ENCODE peak calls at places on chromosome 7, in six cellular contexts. D, L, U, P, O and G are unnamed samples. For H3K4me1, the result is how much of the 10 kb centered on the place peaks cover.

GRCh38 chr7:112594397-112594796 is 113.6 kb downstream of the LSMEM1 start:
- DNase-seq in D (no peak), L (no peak), U (no peak), P (peak), O (peak), G (no peak)

GRCh38 chr7:9240016-9240415 is 806.6 kb downstream of the NXPH1 start:
- DNase-seq in D (no peak), L (no peak), U (no peak), P (no peak), O (peak), G (no peak)

GRCh38 chr7:158272091-158272490 is 315.5 kb downstream of the PTPRN2 start:
- DNase-seq in D (no peak), L (no peak), U (no peak), P (no peak), O (no peak), G (no peak)

GRCh38 chr7:82598958-82599357 is 155.4 kb upstream of the CACNA2D1 start:
- DNase-seq in D (no peak), L (no peak), U (no peak), P (peak), O (peak), G (no peak)

GRCh38 chr7:43757073-43757720 is 1.3 kb upstream of the BLVRA start:
- DNase-seq in D (no peak), L (no peak), U (no peak), P (no peak), O (no peak), G (no peak)

GRCh38 chr7:36683695-36684357 is 40.5 kb downstream of the AOAH start:
- DNase-seq in D (no peak), L (no peak), U (no peak), P (no peak), O (peak), G (no peak)

GRCh38 chr7:920351-921070 is 34.0 kb downstream of the ADAP1 start:
- DNase-seq in D (no peak), L (peak), U (no peak), P (no peak), O (no peak), G (no peak)

GRCh38 chr7:137755438-137755837 is 91.3 kb downstream of the DGKI start:
- DNase-seq in D (no peak), L (no peak), U (no peak), P (no peak), O (no peak), G (no peak)

GRCh38 chr7:22675917-22676343 is 51.1 kb upstream of the IL6 start:
- DNase-seq in D (no peak), L (no peak), U (no peak), P (no peak), O (peak), G (no peak)

GRCh38 chr7:71430246-71430645 is 298.3 kb downstream of the GALNT17 start:
- DNase-seq in D (no peak), L (no peak), U (no peak), P (no peak), O (no peak), G (no peak)

GRCh38 chr7:151470656-151471180 is 30.8 kb upstream of the CRYGN start:
- DNase-seq in D (no peak), L (no peak), U (no peak), P (no peak), O (no peak), G (no peak)
- H3K4me1 ChIP-seq in D (under half), L (under half), U (under half), P (under half), O (under half), G (under half)

DNA sequence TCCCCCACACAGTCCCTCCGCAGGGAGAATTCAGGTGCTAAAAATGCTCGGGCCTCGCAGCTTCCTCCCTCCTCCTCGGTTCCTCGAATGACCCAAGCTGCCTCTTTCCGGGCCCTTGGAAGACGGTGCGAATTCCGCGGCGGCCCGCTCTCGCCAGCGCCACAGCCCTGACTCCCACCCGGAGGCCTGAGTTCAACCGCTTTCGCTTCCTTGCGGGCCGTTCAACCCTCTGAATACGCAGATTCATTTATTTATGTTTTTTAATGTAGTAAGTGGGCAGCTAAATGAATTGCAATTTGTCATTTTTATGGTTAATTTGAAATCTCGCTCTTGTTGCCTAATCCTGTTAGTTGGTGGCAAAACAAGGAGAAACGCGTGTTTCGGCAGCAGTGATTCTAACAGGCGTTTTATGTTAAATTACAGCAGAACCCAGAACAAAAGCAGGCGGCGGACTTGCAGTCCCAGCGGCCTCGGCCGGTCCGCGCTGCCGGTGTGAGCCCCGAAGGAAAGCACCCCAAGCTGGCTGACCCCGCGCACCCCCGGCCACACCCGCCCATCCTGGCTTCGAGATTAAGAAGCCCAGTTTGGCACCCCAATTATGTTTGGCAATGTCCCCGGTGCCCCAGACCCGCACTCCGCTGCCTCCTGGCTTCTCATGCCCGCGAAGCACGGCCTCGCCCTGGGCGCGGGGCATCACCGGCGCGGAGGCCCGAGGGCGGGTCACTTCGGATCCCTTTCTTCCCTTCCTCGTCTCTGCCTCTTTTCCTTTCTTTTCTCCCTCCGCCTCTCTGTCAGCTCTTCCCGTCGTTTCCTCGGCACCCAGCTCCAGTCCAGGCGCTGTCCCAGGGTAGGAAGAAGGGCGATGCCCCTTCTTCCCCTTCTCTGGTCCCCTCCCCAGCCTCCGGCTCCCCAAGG is 75.9 kb downstream of the INSIG1 start:
- DNase-seq in D (no peak), L (no peak), U (no peak), P (peak), O (no peak), G (no peak)
- H3K4me1 ChIP-seq in D (under half), L (half or more), U (under half), P (under half), O (under half), G (under half)

DNA sequence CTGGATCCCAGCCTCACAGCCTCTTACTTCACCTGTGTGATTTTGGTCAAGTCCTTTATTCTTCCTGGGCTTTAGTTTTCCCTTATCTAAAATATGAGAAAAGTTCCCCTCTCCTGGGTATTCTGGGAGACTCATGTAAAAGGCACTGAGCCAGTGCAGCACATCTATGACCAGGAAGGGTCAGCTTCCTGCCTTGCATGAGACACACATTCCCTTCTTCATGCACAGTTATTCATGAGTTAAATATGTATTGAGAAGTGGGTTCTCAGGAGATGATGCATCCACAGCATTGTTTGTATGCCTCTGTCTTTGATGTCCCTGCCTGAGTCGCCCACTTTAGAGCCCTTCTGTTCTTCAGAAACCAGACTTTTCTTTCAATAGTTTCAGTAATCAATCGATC is 33.3 kb downstream of the EGFR start:
- DNase-seq in D (no peak), L (no peak), U (peak), P (peak), O (peak), G (no peak)
- H3K4me1 ChIP-seq in D (half or more), L (under half), U (half or more), P (half or more), O (under half), G (under half)

DNA sequence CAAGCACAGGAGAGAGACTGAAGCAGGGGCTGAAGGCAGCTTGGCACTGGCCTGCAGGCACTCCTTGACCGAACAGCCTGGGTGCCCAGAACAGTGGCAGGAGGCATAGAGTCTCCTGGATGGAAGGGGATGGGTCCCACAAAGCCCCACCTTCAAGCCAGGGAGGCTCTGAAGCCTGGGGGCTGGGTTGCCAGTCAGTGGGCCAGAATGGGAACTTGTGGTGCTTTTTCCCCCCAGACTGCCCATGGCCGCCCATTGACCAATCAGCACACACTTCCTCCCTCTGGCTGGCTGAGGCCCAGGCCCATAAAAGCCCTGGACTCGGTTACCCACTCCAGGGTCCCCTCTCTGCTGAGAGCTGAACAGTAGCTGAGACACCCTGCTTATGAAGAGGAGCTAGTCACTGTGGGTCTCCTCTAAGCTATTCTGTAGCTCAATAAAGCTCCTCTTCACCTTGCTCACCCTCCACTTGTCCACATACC is 109.6 kb downstream of the ELAPOR2 start:
- DNase-seq in D (no peak), L (no peak), U (no peak), P (no peak), O (no peak), G (no peak)
- H3K4me1 ChIP-seq in D (under half), L (under half), U (under half), P (under half), O (under half), G (under half)

DNA sequence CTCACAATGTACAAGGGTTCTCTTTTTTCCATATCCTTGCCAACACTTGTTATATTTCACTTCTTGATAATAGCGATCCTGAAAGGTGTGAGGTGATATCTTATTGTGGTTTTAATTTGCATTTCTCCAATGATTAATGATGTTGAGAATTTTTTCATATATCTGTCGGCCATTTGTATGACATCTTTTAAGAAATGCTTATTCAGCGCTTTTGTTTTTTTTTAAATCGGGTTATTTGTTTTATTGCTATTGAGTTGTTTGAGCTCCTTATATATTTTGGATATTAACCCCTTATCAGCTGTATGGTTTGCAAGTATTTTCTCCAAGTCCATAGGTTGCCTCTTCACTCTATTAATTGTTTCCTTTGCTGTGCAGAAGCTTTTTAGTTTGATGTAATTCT is 218.8 kb downstream of the MTERF1 start:
- DNase-seq in D (no peak), L (no peak), U (no peak), P (no peak), O (no peak), G (no peak)
- H3K4me1 ChIP-seq in D (under half), L (under half), U (under half), P (under half), O (under half), G (under half)

GRCh38 chr7:7971308-7972040 is 2.9 kb downstream of the GLCCI1 start:
- DNase-seq in D (no peak), L (no peak), U (no peak), P (no peak), O (no peak), G (no peak)

GRCh38 chr7:7972128-7972527 is 3.5 kb downstream of the GLCCI1 start:
- DNase-seq in D (no peak), L (no peak), U (no peak), P (no peak), O (peak), G (no peak)

GRCh38 chr7:7970113-7970619 is 1.6 kb downstream of the GLCCI1 start:
- DNase-seq in D (no peak), L (no peak), U (no peak), P (peak), O (peak), G (no peak)

GRCh38 chr7:7970620-7971307 is 2.2 kb downstream of the GLCCI1 start:
- DNase-seq in D (no peak), L (no peak), U (no peak), P (peak), O (peak), G (no peak)

GRCh38 chr7:7972927-7973594 is 4.5 kb downstream of the GLCCI1 start:
- DNase-seq in D (no peak), L (no peak), U (no peak), P (no peak), O (no peak), G (no peak)
- H3K4me1 ChIP-seq in D (under half), L (under half), U (under half), P (under half), O (under half), G (under half)

GRCh38 chr7:144691240-144691639 is 144.6 kb downstream of the TPK1 start:
- DNase-seq in D (no peak), L (no peak), U (no peak), P (no peak), O (no peak), G (no peak)
- H3K4me1 ChIP-seq in D (under half), L (under half), U (under half), P (under half), O (under half), G (under half)

DNA sequence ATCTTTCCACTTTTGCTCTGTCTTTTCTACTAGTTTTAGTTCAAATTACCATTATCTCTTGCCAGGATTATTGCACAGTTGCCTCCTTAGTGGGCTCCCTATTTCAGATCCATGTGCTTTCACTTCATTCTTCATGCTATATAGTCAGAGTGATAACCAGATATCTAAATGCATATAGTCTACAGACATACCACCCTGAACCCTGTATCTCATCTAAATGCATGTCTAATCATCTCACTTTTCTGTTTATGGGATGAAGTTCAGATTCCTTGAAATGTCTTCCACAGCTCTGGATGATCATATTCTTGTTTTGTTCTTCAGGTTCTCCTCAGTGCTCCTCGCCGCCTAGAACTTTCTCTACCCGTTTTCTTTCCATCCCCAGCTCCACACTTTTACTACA is 13.8 kb downstream of the RSBN1L start:
- DNase-seq in D (no peak), L (no peak), U (no peak), P (no peak), O (no peak), G (no peak)
- H3K4me1 ChIP-seq in D (under half), L (under half), U (under half), P (under half), O (under half), G (under half)

DNA sequence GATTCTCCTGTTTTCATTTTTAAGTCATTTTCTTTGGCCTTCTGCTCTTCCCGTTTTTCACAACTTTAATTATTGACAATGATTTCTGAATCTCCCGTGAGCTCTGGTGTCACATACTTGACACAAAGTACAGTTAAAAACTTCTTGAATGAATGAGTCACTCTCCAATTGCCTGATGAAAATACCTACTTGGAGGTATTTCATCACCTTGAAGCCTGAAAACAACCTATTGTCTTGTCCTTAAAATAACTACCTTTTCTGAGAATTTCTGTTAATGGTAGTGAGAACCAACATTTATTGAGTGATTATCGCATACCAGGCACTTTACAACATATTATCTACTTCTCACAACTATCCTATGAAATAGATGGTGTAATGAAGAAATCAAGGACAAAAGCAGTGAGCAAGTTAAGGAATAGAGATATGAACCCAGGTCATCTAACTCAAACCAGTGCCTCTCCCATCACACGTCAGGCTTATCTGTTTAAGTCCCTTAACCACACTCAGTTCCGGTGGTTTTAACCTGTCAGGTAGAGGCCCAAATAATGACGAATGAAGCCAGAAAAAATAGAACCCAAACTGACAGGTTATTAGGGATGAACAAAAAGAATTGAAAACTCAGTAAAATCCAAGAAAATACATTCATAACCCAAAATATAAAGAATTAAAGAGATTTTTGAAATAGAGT is 11.6 kb downstream of the BET1 start:
- DNase-seq in D (no peak), L (no peak), U (no peak), P (no peak), O (no peak), G (no peak)
- H3K4me1 ChIP-seq in D (under half), L (under half), U (under half), P (under half), O (under half), G (under half)